ENCODE peak calls at places on chromosomes 5 and 9, in ten cellular contexts. O is sigmoid colon, T is stomach, H is lower leg skin, A is IMR-90, L is A549, I is K562, J is tibial nerve, V is upper lobe of left lung, X is HCT116. G is an unnamed sample.

GRCh38 chr9:93068956-93069355 is 10.5 kb downstream of the SUSD3 start:
- DNase-seq in O (no peak), T (no peak), H (no peak), A (no peak), L (no peak), I (no peak), J (no peak), V (no peak), X (no peak), G (no peak)

GRCh38 chr5:163089926-163090325 is 347.5 kb upstream of the CCNG1 start:
- DNase-seq in O (no peak), T (no peak), H (no peak), A (no peak), L (no peak), I (no peak), J (no peak), V (no peak), X (no peak), G (no peak)

GRCh38 chr9:137665697-137666504 is 47.1 kb downstream of the EHMT1 start:
- DNase-seq in O (peak), T (no peak), H (no peak), A (no peak), L (no peak), I (no peak), J (no peak), V (no peak), X (no peak), G (no peak)

GRCh38 chr9:4811824-4812223 is 19.1 kb downstream of the RCL1 start:
- DNase-seq in O (no peak), T (no peak), H (no peak), A (no peak), L (no peak), I (no peak), J (no peak), V (no peak), X (no peak), G (no peak)

GRCh38 chr5:140546851-140547507 is 483 bp upstream of the EIF4EBP3 start:
- DNase-seq in O (no peak), T (no peak), H (no peak), A (no peak), L (no peak), I (no peak), J (no peak), V (peak), X (no peak), G (no peak)

GRCh38 chr9:83141887-83142286 is 78.9 kb upstream of the RASEF start:
- DNase-seq in O (no peak), T (no peak), H (no peak), A (no peak), L (no peak), I (no peak), J (no peak), V (no peak), X (no peak), G (no peak)

GRCh38 chr9:93081931-93082330 is 14.1 kb upstream of the CARD19 start:
- DNase-seq in O (peak), T (no peak), H (no peak), A (peak), L (no peak), I (no peak), J (no peak), V (no peak), X (no peak), G (no peak)

GRCh38 chr9:132078369-132079356 is 1.0 kb downstream of the MED27 start:
- DNase-seq in O (peak), T (no peak), H (peak), A (peak), L (peak), I (peak), J (no peak), V (peak), X (no peak), G (no peak)

GRCh38 chr9:115208503-115208902 is 90.5 kb upstream of the TNC start:
- DNase-seq in O (no peak), T (no peak), H (no peak), A (peak), L (no peak), I (no peak), J (no peak), V (no peak), X (no peak), G (no peak)

GRCh38 chr5:59236996-59237395 is 654.1 kb downstream of the RAB3C start:
- DNase-seq in O (no peak), T (no peak), H (no peak), A (no peak), L (no peak), I (no peak), J (no peak), V (no peak), X (no peak), G (no peak)

GRCh38 chr5:59236448-59236847 is 653.6 kb downstream of the RAB3C start:
- DNase-seq in O (peak), T (no peak), H (no peak), A (no peak), L (no peak), I (no peak), J (no peak), V (no peak), X (no peak), G (no peak)

DNA sequence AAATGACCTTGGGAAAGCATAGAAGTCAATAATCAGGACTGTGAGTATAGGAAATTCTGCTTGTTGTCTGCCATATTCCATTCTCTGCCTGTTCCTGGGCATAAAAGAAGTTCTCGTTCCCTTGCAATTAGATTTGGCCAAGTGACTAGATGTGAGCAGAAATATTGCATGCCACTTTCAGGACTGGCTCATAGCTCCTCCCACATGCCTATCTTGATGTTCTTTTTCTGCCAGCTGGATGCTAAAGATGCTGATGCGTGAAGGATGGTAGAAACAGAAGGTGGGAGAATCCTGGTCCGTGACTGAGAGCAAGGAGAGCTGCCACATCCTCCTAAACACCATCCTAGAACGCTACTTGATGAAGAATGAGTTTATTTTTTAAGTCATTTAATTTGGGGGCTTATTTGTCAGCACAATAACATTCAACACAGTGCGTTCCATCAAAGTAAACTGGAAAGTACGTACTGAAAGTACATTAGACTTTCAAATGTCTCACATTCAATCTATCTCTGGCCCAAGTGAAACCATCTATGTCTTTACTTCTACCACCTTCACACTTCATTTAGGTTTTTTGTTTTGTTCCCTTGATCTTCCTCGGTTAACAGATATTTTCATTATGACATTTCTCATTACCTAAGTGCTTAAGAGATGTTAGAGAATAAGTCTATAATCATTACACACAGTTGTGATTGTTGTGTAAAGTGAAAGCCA is 648.5 kb downstream of the RAB3C start:
- DNase-seq in O (no peak), T (no peak), H (no peak), A (no peak), L (no peak), I (no peak), J (no peak), V (no peak), X (no peak), G (no peak)
- TF ChIP-seq POLR2A in O (no peak), T (no peak), H (no peak), A (no peak), L (no peak), I (no peak), J (no peak), V (no peak), X (no peak), G (no peak)

GRCh38 chr5:15206133-15206532 is 293.8 kb upstream of the FBXL7 start:
- DNase-seq in O (no peak), T (no peak), H (no peak), A (no peak), L (no peak), I (no peak), J (no peak), V (no peak), X (no peak), G (no peak)
- TF ChIP-seq POLR2A in O (no peak), T (no peak), H (no peak), A (no peak), L (no peak), I (no peak), J (no peak), V (no peak), X (no peak), G (no peak)

GRCh38 chr5:65035212-65036206 is 266.8 kb downstream of the CWC27 start:
- DNase-seq in O (peak), T (peak), H (peak), A (peak), L (peak), I (peak), J (peak), V (peak), X (peak), G (peak)
- TF ChIP-seq POLR2A in O (no peak), T (no peak), H (no peak), A (peak), L (peak), I (peak), J (peak), V (peak), X (peak), G (peak)

GRCh38 chr5:88883059-88883565 is at the start of gene MEF2C:
- DNase-seq in O (peak), T (peak), H (peak), A (peak), L (no peak), I (peak), J (peak), V (peak), X (peak), G (peak)
- TF ChIP-seq POLR2A in O (peak), T (no peak), H (no peak), A (peak), L (no peak), I (peak), J (peak), V (peak), X (peak), G (peak)

DNA sequence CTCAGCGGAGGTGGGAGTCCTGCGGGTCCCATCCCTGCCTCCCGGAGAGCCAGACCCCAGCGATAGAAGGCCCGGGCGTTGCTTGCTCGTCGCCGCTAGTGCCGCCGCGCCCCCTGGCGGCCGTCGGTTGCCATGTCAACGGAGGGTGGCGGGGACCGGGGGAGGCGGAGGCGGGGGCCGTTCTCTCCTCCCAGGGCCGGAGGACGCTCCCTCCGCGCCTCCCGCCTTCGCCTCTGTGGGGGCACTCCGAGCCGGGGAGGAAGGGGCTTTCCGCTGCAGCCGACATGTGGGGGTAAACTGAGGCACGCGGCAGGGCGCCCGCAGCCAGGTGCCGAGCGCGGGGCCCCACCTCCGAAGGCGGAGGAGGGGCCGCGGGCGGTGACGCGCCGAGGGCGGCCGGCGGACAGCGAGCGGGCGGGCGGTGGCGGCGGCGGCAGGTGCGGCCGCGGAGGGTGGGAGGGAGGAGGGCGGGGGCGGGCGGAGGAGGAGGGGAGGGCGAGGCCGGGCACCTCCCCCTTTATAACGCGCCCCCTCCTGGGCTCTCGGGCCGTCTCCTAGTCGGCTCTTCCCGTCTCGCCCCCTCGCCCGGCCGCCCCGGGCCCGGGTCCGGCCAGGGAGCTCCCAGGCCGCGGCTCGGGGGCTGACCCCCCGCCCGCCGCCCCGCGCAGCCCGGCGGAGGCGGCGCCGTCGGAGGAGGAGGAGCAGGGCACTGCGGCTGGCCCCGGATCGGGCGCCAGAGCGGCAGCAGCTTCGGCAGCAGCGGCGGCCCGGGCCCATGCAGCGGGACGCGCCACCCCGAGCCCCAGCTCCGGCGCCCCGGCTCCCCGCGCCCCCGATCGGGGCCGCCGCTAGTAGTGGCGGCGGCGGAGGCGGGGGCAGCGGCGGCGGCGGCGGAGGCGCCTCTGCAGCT is 556 bp upstream of the CDK9 start:
- DNase-seq in O (peak), T (peak), H (peak), A (peak), L (peak), I (peak), J (peak), V (peak), X (peak), G (peak)
- TF ChIP-seq POLR2A in O (no peak), T (no peak), H (no peak), A (no peak), L (peak), I (no peak), J (no peak), V (no peak), X (no peak), G (peak)

G was measured in GM12892.